ENCODE peak calls at places on chromosomes 11 and 22, in ten cellular contexts. L is activated effector memory CD4-positive, alpha-beta T cell treated with Interleukin-2 at 50 U/mL for 16 hours; N is NCI-H1092; O is skeletal muscle cell; E is SW 1271; H is fibroblast of lung; F is tibial nerve; J is mesendoderm; U is foreskin melanocyte; X is NCI-H1417 treated with DMSO at 0.1 percent for 48 hours. C is an unnamed sample.

GRCh38 chr22:38244106-38244505 is 28.7 kb downstream of the TMEM184B start:
- DNase-seq in N (no peak), U (no peak), H (no peak), X (no peak), J (no peak), F (no peak), E (no peak), O (no peak), L (no peak), C (no peak)

GRCh38 chr22:25494774-25495173 is 69.7 kb upstream of the GRK3 start:
- DNase-seq in J (peak; percentile 47), N (no peak), U (no peak), F (no peak), O (no peak), H (no peak), E (no peak), L (no peak), X (no peak), C (no peak)

GRCh38 chr11:46237248-46238077 is 40.0 kb upstream of the CREB3L1 start:
- DNase-seq in L (peak; percentile 32), H (peak; percentile 91), F (peak; percentile 19), N (no peak), U (no peak), J (peak; percentile 95), E (peak; percentile 94), O (no peak), X (no peak), C (no peak)

GRCh38 chr11:130763087-130763980 is 152.9 kb downstream of the SNX19 start:
- DNase-seq in U (no peak), L (no peak), N (no peak), J (no peak), X (no peak), E (no peak), O (no peak), H (peak; percentile 23), F (no peak), C (no peak)

GRCh38 chr22:24588756-24589481 is 4.0 kb downstream of the LRRC75B start:
- DNase-seq in E (no peak), H (no peak), U (no peak), J (no peak), N (no peak), F (no peak), X (no peak), O (no peak), L (no peak), C (no peak)

GRCh38 chr11:5941951-5942350 is at the start of gene OR56A3:
- DNase-seq in N (no peak), E (no peak), X (no peak), U (no peak), F (no peak), H (no peak), O (no peak), L (no peak), J (no peak), C (no peak)

GRCh38 chr22:44661070-44661469 is 40.9 kb upstream of the PRR5 start:
- DNase-seq in E (no peak), U (no peak), L (no peak), J (peak; percentile 88), O (no peak), H (peak; percentile 32), X (no peak), F (no peak), N (no peak), C (no peak)

GRCh38 chr11:15816270-15816871 is 540.0 kb downstream of the SOX6 start:
- DNase-seq in X (no peak), H (peak; percentile 89), F (no peak), L (no peak), E (no peak), J (peak; percentile 10), N (no peak), U (no peak), O (peak; percentile 78), C (peak; percentile 46)

GRCh38 chr22:20526628-20527355 is 19.4 kb downstream of the MED15 start:
- DNase-seq in F (no peak), U (peak; percentile 84), H (peak; percentile 86), O (peak; percentile 40), E (peak; percentile 83), N (no peak), L (no peak), J (no peak), X (no peak), C (peak; percentile 90)

GRCh38 chr11:56841210-56841810 is 92.8 kb upstream of the OR9G4 start:
- DNase-seq in O (peak; percentile 10), J (peak; percentile 68), X (peak; percentile 2), U (peak; percentile 63), L (no peak), E (peak; percentile 44), F (no peak), N (peak; percentile 23), H (peak; percentile 36), C (peak; percentile 75)

GRCh38 chr11:69476715-69477025 is 4.8 kb upstream of the LINC01488 start:
- DNase-seq in F (no peak), N (no peak), X (no peak), O (no peak), J (no peak), E (no peak), L (no peak), H (no peak), U (no peak), C (no peak)